ENCODE peak calls at places on chromosomes 3 and 15, in nine cellular contexts. K, R, U, Y, X, G, C, B and Z are unnamed samples.

GRCh38 chr15:54312528-54312927 is 334.3 kb downstream of the UNC13C start:
- DNase-seq in K (no peak), R (no peak), U (no peak), Y (no peak), X (no peak), G (no peak), C (no peak), B (no peak), Z (no peak)

GRCh38 chr3:12405432-12406272 is 78.6 kb upstream of the TSEN2 start:
- DNase-seq in K (no peak), R (peak), U (peak), Y (peak), X (no peak), G (peak), C (peak), B (no peak), Z (peak)

GRCh38 chr3:115325539-115325938 is 178.5 kb upstream of the ZBTB20 start:
- DNase-seq in K (no peak), R (peak), U (no peak), Y (no peak), X (no peak), G (peak), C (no peak), B (peak), Z (peak)

GRCh38 chr3:38561746-38562466 is 65.8 kb downstream of the EXOG start:
- DNase-seq in K (no peak), R (no peak), U (no peak), Y (no peak), X (no peak), G (no peak), C (peak), B (no peak), Z (no peak)

GRCh38 chr3:23923786-23924185 is 6.9 kb downstream of the RPL15 start:
- DNase-seq in K (no peak), R (peak), U (no peak), Y (no peak), X (no peak), G (no peak), C (no peak), B (peak), Z (no peak)

GRCh38 chr3:39038165-39038564 is 13.6 kb downstream of the SCN11A start:
- DNase-seq in K (no peak), R (peak), U (no peak), Y (peak), X (no peak), G (peak), C (no peak), B (no peak), Z (no peak)

GRCh38 chr3:126849768-126850167 is 133.1 kb upstream of the PLXNA1 start:
- DNase-seq in K (no peak), R (no peak), U (no peak), Y (no peak), X (no peak), G (no peak), C (no peak), B (no peak), Z (no peak)

GRCh38 chr3:122679467-122680291 is 960 bp upstream of the PARP14 start:
- DNase-seq in K (no peak), R (no peak), U (no peak), Y (peak), X (no peak), G (peak), C (peak), B (no peak), Z (peak)

GRCh38 chr3:131796558-131796957 is 238.3 kb downstream of the CPNE4 start:
- DNase-seq in K (peak), R (no peak), U (no peak), Y (no peak), X (no peak), G (no peak), C (no peak), B (no peak), Z (no peak)

GRCh38 chr15:89051875-89052274 is 36.4 kb upstream of the ABHD2 start:
- DNase-seq in K (no peak), R (no peak), U (no peak), Y (peak), X (no peak), G (no peak), C (no peak), B (no peak), Z (no peak)

GRCh38 chr15:101525087-101525669 is 35.7 kb upstream of the PCSK6 start:
- DNase-seq in K (no peak), R (no peak), U (no peak), Y (no peak), X (no peak), G (no peak), C (no peak), B (no peak), Z (no peak)

GRCh38 chr3:163490119-163490518 is 1588.2 kb downstream of the SI start:
- DNase-seq in K (no peak), R (peak), U (peak), Y (no peak), X (no peak), G (peak), C (no peak), B (peak), Z (peak)

GRCh38 chr15:65587094-65587493 is 23.8 kb downstream of the INTS14 start:
- DNase-seq in K (no peak), R (no peak), U (no peak), Y (no peak), X (no peak), G (no peak), C (no peak), B (no peak), Z (no peak)

GRCh38 chr3:46881819-46882376 is 4.4 kb downstream of the PTH1R start:
- DNase-seq in K (no peak), R (no peak), U (no peak), Y (no peak), X (no peak), G (no peak), C (no peak), B (peak), Z (no peak)

GRCh38 chr3:102195198-102195948 is 239.4 kb upstream of the ZPLD1 start:
- DNase-seq in K (no peak), R (peak), U (no peak), Y (no peak), X (no peak), G (peak), C (no peak), B (no peak), Z (peak)

GRCh38 chr3:138180375-138181029 is 5.8 kb upstream of the DBR1 start:
- DNase-seq in K (no peak), R (peak), U (peak), Y (no peak), X (peak), G (peak), C (no peak), B (peak), Z (peak)

GRCh38 chr15:57436961-57437360 is 60.7 kb downstream of the CGNL1 start:
- DNase-seq in K (no peak), R (no peak), U (no peak), Y (no peak), X (no peak), G (no peak), C (no peak), B (no peak), Z (no peak)

GRCh38 chr3:109325109-109325508 is 8.8 kb upstream of the DPPA2 start:
- DNase-seq in K (no peak), R (no peak), U (no peak), Y (no peak), X (no peak), G (no peak), C (no peak), B (no peak), Z (no peak)

GRCh38 chr3:127204841-127205582 is 12.1 kb downstream of the PRR23E start:
- DNase-seq in K (no peak), R (no peak), U (no peak), Y (no peak), X (no peak), G (no peak), C (peak), B (no peak), Z (no peak)